ENCODE peak calls at places on chromosomes 11 and 22, in nine cellular contexts. Q, C, S, X, I, G, Y, K and R are unnamed samples.

GRCh38 chr11:67056640-67057409 is at the start of gene RHOD:
- DNase-seq in G (no peak), I (no peak), Q (peak; percentile 82), S (no peak), C (no peak), X (peak; percentile 68), K (no peak), Y (no peak), R (no peak)

GRCh38 chr11:1237128-1237580 is 14.3 kb downstream of the MUC5B start:
- DNase-seq in K (no peak), C (no peak), Q (no peak), G (no peak), Y (no peak), X (peak; percentile 24), S (no peak), I (no peak), R (no peak)

GRCh38 chr22:37171662-37172061 is 16.4 kb downstream of the C1QTNF6 start:
- DNase-seq in S (no peak), I (no peak), X (no peak), Y (no peak), Q (no peak), C (no peak), G (no peak), K (no peak), R (no peak)

GRCh38 chr22:19503869-19504268 is 20.3 kb downstream of the CLDN5 start:
- DNase-seq in Q (peak; percentile 32), S (no peak), Y (no peak), C (no peak), G (no peak), X (no peak), K (no peak), I (no peak), R (no peak)

GRCh38 chr22:47366026-47366767 is 603.7 kb downstream of the TBC1D22A start:
- DNase-seq in C (no peak), G (no peak), S (no peak), I (no peak), Q (no peak), X (no peak), K (no peak), Y (no peak), R (no peak)

GRCh38 chr11:132895340-132895739 is 637.0 kb downstream of the OPCML start:
- DNase-seq in Q (no peak), G (no peak), K (no peak), I (no peak), C (no peak), X (no peak), S (no peak), Y (no peak), R (no peak)

GRCh38 chr22:35299217-35299716 is 427 bp upstream of the TOM1 start:
- DNase-seq in G (no peak), Y (no peak), C (no peak), Q (no peak), K (no peak), I (peak; percentile 69), S (no peak), X (no peak), R (no peak)

GRCh38 chr11:65444314-65445051 is 21.9 kb downstream of the NEAT1 start:
- DNase-seq in I (peak; percentile 77), Q (no peak), K (no peak), Y (no peak), X (peak; percentile 3), G (peak; percentile 76), S (no peak), C (no peak), R (no peak)

GRCh38 chr11:124841765-124842700 is 23.2 kb upstream of the ROBO3 start:
- DNase-seq in S (no peak), Y (no peak), X (no peak), I (no peak), C (no peak), G (no peak), K (no peak), Q (peak; percentile 45), R (no peak)

GRCh38 chr11:124840666-124841065 is 24.6 kb upstream of the ROBO3 start:
- DNase-seq in X (no peak), Y (no peak), I (no peak), S (no peak), Q (no peak), C (no peak), G (no peak), K (no peak), R (no peak)

GRCh38 chr11:124841186-124841585 is 24.0 kb upstream of the ROBO3 start:
- DNase-seq in Y (no peak), G (no peak), S (no peak), Q (no peak), K (no peak), I (no peak), C (no peak), X (peak; percentile 64), R (no peak)

GRCh38 chr11:124839051-124839971 is 25.9 kb upstream of the ROBO3 start:
- DNase-seq in Y (no peak), C (no peak), K (no peak), S (no peak), G (no peak), Q (peak; percentile 80), I (no peak), X (no peak), R (peak; percentile 54)

DNA sequence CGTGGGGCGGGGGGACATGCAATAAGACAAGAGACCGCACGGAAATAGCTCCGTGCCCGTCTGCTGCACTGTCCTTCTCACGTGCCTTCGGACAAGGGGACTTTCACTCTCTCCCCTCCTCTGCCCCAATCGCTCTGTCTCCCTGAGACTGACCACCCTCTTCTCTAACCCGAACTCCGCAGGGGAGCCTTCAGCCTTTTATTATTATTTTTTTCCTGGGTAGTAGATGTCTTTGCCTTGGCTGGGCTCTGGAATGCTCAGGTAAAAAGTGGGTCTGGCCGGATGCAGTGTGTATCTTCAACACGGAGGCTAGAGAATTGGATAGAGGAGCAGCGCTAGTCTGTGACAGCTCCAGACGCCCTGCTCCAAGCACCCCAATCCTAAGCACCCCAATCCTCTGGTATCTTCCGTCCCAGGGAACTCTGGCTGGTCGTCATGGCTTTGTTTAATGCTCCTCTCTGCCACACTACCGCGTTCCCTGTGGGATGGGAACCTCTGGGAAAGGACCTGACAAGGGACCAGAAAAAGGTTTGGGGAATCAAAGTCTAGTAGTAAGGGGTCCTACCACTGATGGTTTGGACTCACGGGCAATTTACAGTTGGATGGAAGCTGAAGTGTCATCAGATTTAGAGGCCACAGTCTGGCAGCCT is 25.1 kb upstream of the ROBO3 start:
- DNase-seq in I (no peak), C (no peak), K (no peak), Y (no peak), Q (no peak), G (no peak), X (no peak), S (no peak), R (no peak)
- H3K4me3 ChIP-seq in I (no peak overlapping the region), C (peak overlapping the region; percentile 46), K (no peak overlapping the region), Y (no peak overlapping the region), Q (peak overlapping the region; percentile 51), G (peak overlapping the region; percentile 41), X (peak overlapping the region; percentile 65), S (peak overlapping the region; percentile 27), R (peak overlapping the region; percentile 22)

GRCh38 chr11:68264741-68265540 is 6.8 kb downstream of the C11orf24 start:
- DNase-seq in K (no peak), I (peak; percentile 40), X (no peak), C (no peak), S (no peak), Q (no peak), G (no peak), Y (no peak), R (no peak)

GRCh38 chr11:68266936-68267880 is 4.6 kb downstream of the C11orf24 start:
- DNase-seq in X (no peak), G (no peak), C (no peak), K (no peak), Q (no peak), S (no peak), I (no peak), Y (peak; percentile 47), R (no peak)

GRCh38 chr11:68264244-68264643 is 7.5 kb downstream of the C11orf24 start:
- DNase-seq in X (no peak), C (no peak), Y (no peak), G (no peak), Q (no peak), I (no peak), S (no peak), K (no peak), R (no peak)

GRCh38 chr11:68267881-68268240 is 3.9 kb downstream of the C11orf24 start:
- DNase-seq in C (no peak), Y (no peak), K (no peak), X (no peak), G (no peak), I (no peak), Q (no peak), S (no peak), R (no peak)

DNA sequence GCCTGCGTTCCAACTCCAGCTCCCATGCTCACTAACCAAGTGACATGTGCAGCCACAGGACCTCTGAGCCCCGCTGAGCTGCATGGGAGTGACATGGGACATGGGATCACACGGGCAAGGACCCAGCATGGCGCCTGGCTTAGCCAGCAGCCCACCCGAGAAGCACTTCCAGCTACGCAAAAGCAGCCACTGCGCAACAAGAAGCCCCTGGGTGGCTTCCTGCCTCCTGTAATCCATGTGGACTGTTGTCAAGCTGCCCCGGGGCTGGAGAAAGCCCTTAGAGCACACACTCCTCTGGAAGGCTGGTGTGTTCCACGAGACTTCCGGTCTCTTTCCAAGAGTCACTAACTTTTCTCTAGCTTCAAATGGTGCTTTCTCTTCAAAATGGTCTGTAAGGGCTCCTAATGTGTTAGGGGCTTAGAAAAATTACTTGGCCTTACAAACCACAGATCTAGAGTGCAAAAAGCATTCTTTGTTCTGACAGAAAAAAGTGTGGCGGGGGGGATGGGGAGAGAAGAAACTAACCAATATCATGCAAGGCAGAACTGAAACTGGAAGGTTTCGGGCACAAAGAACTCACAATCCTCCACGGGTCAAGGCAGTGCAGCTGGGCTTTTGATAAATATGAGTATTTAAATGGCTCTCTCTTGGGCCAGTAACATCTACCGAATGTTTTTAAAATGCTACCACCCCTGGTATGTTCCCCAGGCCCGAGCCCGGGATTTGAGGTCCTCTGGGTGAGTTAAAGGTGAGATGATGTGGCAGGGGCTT is 5.5 kb downstream of the C11orf24 start:
- DNase-seq in I (no peak), G (no peak), K (no peak), S (no peak), Y (no peak), X (no peak), C (no peak), Q (no peak), R (no peak)
- H3K4me1 ChIP-seq in I (peaks cover 29% of the 10 kb centered on the region), G (peaks cover 28% of the 10 kb centered on the region), K (peaks cover 7% of the 10 kb centered on the region), S (peaks cover 4% of the 10 kb centered on the region), Y (peaks cover 17% of the 10 kb centered on the region), X (peaks cover 18% of the 10 kb centered on the region), C (peaks cover 24% of the 10 kb centered on the region), Q (peaks cover 5% of the 10 kb centered on the region), R (peaks cover 4% of the 10 kb centered on the region)

DNA sequence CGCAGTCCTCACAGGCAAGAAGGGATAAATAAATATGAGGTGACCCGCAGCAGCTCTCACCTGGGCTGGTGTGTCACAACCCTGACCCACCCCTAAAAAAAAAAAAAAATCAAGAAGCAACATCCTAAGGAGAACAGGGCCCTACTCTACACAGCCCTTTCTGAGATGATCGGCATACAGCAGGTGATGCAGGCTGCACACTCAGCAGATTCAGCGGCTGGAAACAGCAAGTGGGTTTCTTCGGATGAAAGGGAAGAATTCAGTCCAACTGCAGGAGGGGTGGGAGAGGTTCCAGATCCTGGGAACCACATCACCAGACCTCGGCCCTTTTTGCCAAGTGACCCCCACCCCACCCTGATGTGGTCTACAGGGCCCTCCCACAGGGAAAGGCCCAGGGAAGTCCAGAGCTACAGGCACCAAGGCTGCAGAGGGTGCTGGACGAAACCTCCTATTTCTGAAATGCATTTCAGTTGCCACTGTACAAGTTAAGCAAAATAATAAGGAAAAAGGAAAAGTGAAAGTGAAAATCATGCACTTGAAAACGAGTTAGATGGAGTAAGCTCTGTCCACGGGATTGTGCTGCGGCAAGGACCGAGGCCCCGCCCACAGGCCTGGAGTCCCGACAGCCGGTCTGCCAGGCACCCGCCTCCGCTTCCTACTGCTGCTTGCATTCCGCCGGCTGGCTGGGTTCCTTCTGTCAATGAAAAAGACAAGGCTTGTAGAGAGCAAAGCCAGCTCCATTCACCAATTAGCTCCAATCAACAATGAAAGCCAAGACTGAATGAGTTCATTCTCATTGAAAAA is 15.9 kb upstream of the PHLDA2 start:
- DNase-seq in I (peak; percentile 94), K (no peak), Q (peak; percentile 86), C (peak; percentile 92), G (peak; percentile 95), S (no peak), X (no peak), Y (no peak), R (no peak)
- H3K4me3 ChIP-seq in I (no peak overlapping the region), K (no peak overlapping the region), Q (no peak overlapping the region), C (peak overlapping the region; percentile 34), G (peak overlapping the region; percentile 39), S (no peak overlapping the region), X (no peak overlapping the region), Y (no peak overlapping the region), R (no peak overlapping the region)

GRCh38 chr22:49934891-49935557 is 16.6 kb downstream of the CRELD2 start:
- DNase-seq in G (peak; percentile 93), C (peak; percentile 91), X (no peak), S (peak; percentile 74), K (no peak), Q (peak; percentile 65), Y (peak; percentile 79), I (peak; percentile 64), R (peak; percentile 83)
- H3K4me1 ChIP-seq in G (peaks cover 47% of the 10 kb centered on the region), C (peaks cover 82% of the 10 kb centered on the region), X (peaks cover 18% of the 10 kb centered on the region), S (peaks cover 33% of the 10 kb centered on the region), K (peaks cover 30% of the 10 kb centered on the region), Q (peaks cover 15% of the 10 kb centered on the region), Y (peaks cover 66% of the 10 kb centered on the region), I (peaks cover 48% of the 10 kb centered on the region), R (peaks cover 11% of the 10 kb centered on the region)